ENCODE peak calls at places on chromosomes 12 and 14, in ten cellular contexts. V is RKO; F is T47D; P is esophagus squamous epithelium; A is NCI-H460; U is Jurkat, Clone E6-1; B is hypothalamus; M is naive thymus-derived CD8-positive, alpha-beta T cell; S is stimulated activated CD8-positive, alpha-beta memory T cell treated with anti-CD3 and anti-CD28 coated beads, Interleukin-12 subunit alpha, Interleukin-12 subunit beta, amount 100 ng/mL, for 1 hour; N is A549. C is an unnamed sample.

GRCh38 chr12:128876559-128876958 is 23.3 kb downstream of the GLT1D1 start:
- DNase-seq in V (no peak), U (no peak), B (no peak), P (no peak), M (no peak), A (no peak), N (no peak), S (no peak), F (no peak), C (no peak)

GRCh38 chr12:49126852-49127763 is 4.1 kb downstream of the TUBA1B start:
- DNase-seq in P (no peak), A (peak), B (no peak), U (peak), V (peak), N (peak), M (no peak), S (no peak), F (no peak), C (no peak)

GRCh38 chr14:79568566-79568965 is 642.7 kb downstream of the DIO2 start:
- DNase-seq in V (no peak), F (no peak), U (no peak), S (no peak), N (no peak), P (no peak), A (no peak), B (no peak), M (no peak), C (no peak)

GRCh38 chr14:69685217-69685616 is 73.8 kb downstream of the SUSD6 start:
- DNase-seq in P (no peak), S (no peak), N (no peak), M (no peak), A (no peak), F (no peak), U (no peak), B (no peak), V (peak), C (no peak)

GRCh38 chr12:63037721-63038120 is 102.8 kb upstream of the PPM1H start:
- DNase-seq in M (no peak), A (no peak), F (no peak), P (no peak), B (no peak), S (no peak), V (no peak), N (no peak), U (no peak), C (no peak)

GRCh38 chr14:46034305-46034704 is 617.3 kb downstream of the RPL10L start:
- DNase-seq in N (no peak), U (no peak), B (no peak), F (no peak), P (no peak), A (no peak), V (no peak), M (no peak), S (no peak), C (no peak)

GRCh38 chr12:80838708-80839107 is 99.0 kb downstream of the LIN7A start:
- DNase-seq in M (no peak), U (no peak), A (no peak), V (no peak), F (no peak), P (no peak), N (no peak), S (no peak), B (no peak), C (no peak)

GRCh38 chr12:110249105-110249504 is 31.9 kb upstream of the ATP2A2 start:
- DNase-seq in B (no peak), A (no peak), P (no peak), N (no peak), F (no peak), S (no peak), M (no peak), U (no peak), V (no peak), C (no peak)

GRCh38 chr12:130807309-130807708 is 31.7 kb downstream of the STX2 start:
- DNase-seq in S (no peak), F (no peak), A (no peak), B (no peak), P (no peak), N (no peak), U (no peak), V (no peak), M (no peak), C (no peak)

GRCh38 chr14:81169267-81169666 is 51.5 kb downstream of the GTF2A1 start:
- DNase-seq in U (no peak), A (no peak), F (no peak), M (no peak), P (no peak), S (no peak), B (no peak), N (no peak), V (no peak), C (no peak)

GRCh38 chr14:55430024-55430690 is 10.3 kb downstream of the TBPL2 start:
- DNase-seq in A (peak), N (peak), M (peak), U (peak), B (no peak), S (peak), F (peak), V (peak), P (no peak), C (peak)

GRCh38 chr14:60160422-60160821 is 4.8 kb downstream of the DHRS7 start:
- DNase-seq in P (no peak), V (no peak), N (no peak), B (no peak), S (no peak), A (no peak), F (no peak), M (no peak), U (no peak), C (no peak)

GRCh38 chr12:105480162-105480561 is 149.7 kb downstream of the C12orf75 start:
- DNase-seq in B (no peak), P (no peak), A (no peak), U (no peak), S (no peak), N (no peak), V (no peak), M (no peak), F (no peak), C (no peak)

GRCh38 chr14:36580856-36581831 is 1.3 kb downstream of the NKX2-8 start:
- DNase-seq in S (no peak), F (no peak), B (no peak), V (no peak), M (no peak), P (no peak), A (peak), U (no peak), N (peak), C (no peak)

GRCh38 chr12:68094195-68094594 is 65.3 kb downstream of the IFNG start:
- DNase-seq in N (no peak), V (no peak), S (no peak), P (no peak), A (no peak), M (no peak), F (no peak), B (no peak), U (no peak), C (no peak)

GRCh38 chr12:12505544-12506501 is 56.8 kb downstream of the DUSP16 start:
- DNase-seq in S (no peak), B (no peak), A (no peak), V (no peak), U (no peak), F (no peak), P (no peak), M (no peak), N (no peak), C (no peak)

GRCh38 chr14:65173973-65174693 is 71.8 kb upstream of the MAX start:
- DNase-seq in P (no peak), S (no peak), M (no peak), A (no peak), F (no peak), U (no peak), V (no peak), B (no peak), N (no peak), C (no peak)

GRCh38 chr12:10567813-10568212 is 45.6 kb downstream of the MAGOHB start:
- DNase-seq in U (no peak), P (no peak), S (no peak), A (no peak), N (no peak), M (no peak), F (no peak), V (no peak), B (no peak), C (no peak)

GRCh38 chr12:47413806-47414205 is 292.0 kb downstream of the RPAP3 start:
- DNase-seq in B (no peak), M (no peak), A (no peak), U (no peak), N (no peak), F (no peak), V (no peak), P (no peak), S (no peak), C (no peak)

GRCh38 chr12:91951571-91951970 is 194.1 kb downstream of the BTG1 start:
- DNase-seq in M (no peak), V (peak), B (no peak), A (no peak), P (no peak), N (no peak), S (no peak), U (no peak), F (no peak), C (no peak)

GRCh38 chr14:34029921-34030334 is 79.1 kb upstream of the EGLN3 start:
- DNase-seq in U (no peak), S (no peak), P (no peak), N (no peak), F (no peak), M (no peak), B (no peak), V (no peak), A (no peak), C (no peak)

GRCh38 chr14:44606576-44606975 is 99.5 kb upstream of the FSCB start:
- DNase-seq in M (no peak), A (no peak), F (no peak), P (no peak), U (no peak), B (no peak), N (no peak), V (no peak), S (no peak), C (no peak)

GRCh38 chr14:53411110-53411509 is 258.0 kb upstream of the DDHD1 start:
- DNase-seq in V (no peak), P (no peak), N (no peak), A (no peak), U (no peak), B (no peak), F (no peak), M (no peak), S (no peak), C (no peak)

C was measured in effector memory CD8-positive, alpha-beta T cell.